ENCODE peak calls at places on chromosomes 5 and 9, in ten cellular contexts. F, Z, H, I, W, X, N, U, V and M are unnamed samples.

GRCh38 chr9:108056805-108057386 is 567.3 kb upstream of the KLF4 start:
- DNase-seq in F (no peak), Z (no peak), H (no peak), I (peak), W (no peak), X (no peak), N (no peak), U (no peak), V (no peak), M (peak)

GRCh38 chr9:96014078-96014477 is 138.6 kb downstream of the ERCC6L2 start:
- DNase-seq in F (no peak), Z (no peak), H (peak), I (no peak), W (no peak), X (no peak), N (no peak), U (no peak), V (no peak), M (no peak)

GRCh38 chr9:32854271-32854670 is 70.9 kb downstream of the TMEM215 start:
- DNase-seq in F (no peak), Z (no peak), H (no peak), I (no peak), W (no peak), X (no peak), N (no peak), U (no peak), V (no peak), M (no peak)

GRCh38 chr5:39178856-39179255 is 40.5 kb downstream of the FYB1 start:
- DNase-seq in F (no peak), Z (no peak), H (no peak), I (no peak), W (no peak), X (no peak), N (no peak), U (no peak), V (no peak), M (no peak)

GRCh38 chr5:96752341-96753016 is 55.3 kb downstream of the ERAP1 start:
- DNase-seq in F (peak), Z (no peak), H (peak), I (peak), W (peak), X (peak), N (no peak), U (no peak), V (peak), M (peak)

GRCh38 chr5:68406767-68407232 is 191.2 kb downstream of the PIK3R1 start:
- DNase-seq in F (peak), Z (peak), H (peak), I (no peak), W (no peak), X (no peak), N (no peak), U (no peak), V (no peak), M (no peak)

GRCh38 chr5:38468978-38469706 is 87.3 kb downstream of the LIFR start:
- DNase-seq in F (no peak), Z (peak), H (no peak), I (no peak), W (no peak), X (no peak), N (peak), U (no peak), V (no peak), M (peak)

GRCh38 chr5:96388186-96388585 is 44.9 kb downstream of the PCSK1 start:
- DNase-seq in F (no peak), Z (no peak), H (no peak), I (peak), W (no peak), X (no peak), N (no peak), U (no peak), V (no peak), M (peak)

GRCh38 chr9:133935328-133936040 is 56.6 kb downstream of the VAV2 start:
- DNase-seq in F (peak), Z (peak), H (no peak), I (peak), W (no peak), X (no peak), N (no peak), U (no peak), V (no peak), M (peak)

GRCh38 chr5:111820072-111820471 is 63.1 kb upstream of the NREP start:
- DNase-seq in F (no peak), Z (no peak), H (no peak), I (no peak), W (no peak), X (no peak), N (no peak), U (no peak), V (no peak), M (peak)

GRCh38 chr5:178074266-178074952 is 38.9 kb upstream of the N4BP3 start:
- DNase-seq in F (no peak), Z (no peak), H (peak), I (no peak), W (no peak), X (peak), N (no peak), U (no peak), V (no peak), M (peak)

GRCh38 chr5:29758986-29759421 is 1434.5 kb upstream of the CDH6 start:
- DNase-seq in F (no peak), Z (no peak), H (no peak), I (no peak), W (no peak), X (peak), N (no peak), U (no peak), V (peak), M (no peak)

GRCh38 chr9:125568616-125569015 is 138.4 kb downstream of the MAPKAP1 start:
- DNase-seq in F (no peak), Z (no peak), H (no peak), I (no peak), W (no peak), X (no peak), N (no peak), U (no peak), V (no peak), M (no peak)

GRCh38 chr5:133882107-133882695 is 86.2 kb downstream of the C5orf15 start:
- DNase-seq in F (no peak), Z (no peak), H (no peak), I (no peak), W (no peak), X (no peak), N (no peak), U (no peak), V (no peak), M (no peak)

GRCh38 chr5:105034335-105034734 is 1471.7 kb upstream of the NUDT12 start:
- DNase-seq in F (no peak), Z (no peak), H (no peak), I (no peak), W (peak), X (no peak), N (no peak), U (no peak), V (no peak), M (peak)

GRCh38 chr5:170393235-170393634 is 4.1 kb upstream of the KCNMB1 start:
- DNase-seq in F (no peak), Z (no peak), H (no peak), I (peak), W (no peak), X (no peak), N (no peak), U (no peak), V (no peak), M (no peak)

GRCh38 chr5:176813587-176814312 is 3.4 kb downstream of the UNC5A start:
- DNase-seq in F (no peak), Z (no peak), H (no peak), I (no peak), W (no peak), X (no peak), N (peak), U (no peak), V (no peak), M (no peak)

GRCh38 chr5:176809544-176810083 is 745 bp upstream of the UNC5A start:
- DNase-seq in F (no peak), Z (no peak), H (no peak), I (no peak), W (no peak), X (peak), N (no peak), U (no peak), V (no peak), M (no peak)

GRCh38 chr5:176812269-176813259 is 2.2 kb downstream of the UNC5A start:
- DNase-seq in F (no peak), Z (no peak), H (no peak), I (peak), W (no peak), X (peak), N (peak), U (no peak), V (peak), M (peak)

GRCh38 chr5:176810687-176811501 is 535 bp downstream of the UNC5A start:
- DNase-seq in F (no peak), Z (no peak), H (no peak), I (no peak), W (no peak), X (no peak), N (peak), U (no peak), V (no peak), M (peak)

DNA sequence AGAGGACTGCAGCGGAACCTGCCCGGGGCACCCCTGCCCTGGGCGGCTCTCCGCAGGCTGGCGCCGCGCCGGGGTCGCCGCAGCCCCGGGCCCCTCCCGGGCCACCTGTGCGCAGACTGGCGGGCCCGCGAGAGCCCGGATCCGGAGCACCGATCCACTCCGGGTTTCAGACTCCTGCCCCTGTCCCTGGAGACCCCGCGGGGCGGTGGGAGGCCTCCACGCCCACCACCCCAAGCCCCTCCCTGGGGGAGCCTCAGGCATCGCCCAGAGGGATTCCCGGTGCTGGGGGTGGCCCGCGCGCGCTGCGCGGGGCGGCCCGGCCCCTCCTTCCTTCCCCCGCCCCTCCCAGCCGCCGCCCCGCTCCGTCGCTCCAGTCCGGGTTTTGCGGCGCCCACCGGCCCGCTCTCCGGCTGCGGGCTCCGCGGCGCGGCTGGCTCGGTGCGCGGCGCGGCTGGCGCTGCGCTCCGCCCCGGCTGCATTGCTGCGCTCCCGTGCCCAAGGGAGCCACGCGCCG is at the start of gene UNC5A:
- DNase-seq in F (peak), Z (no peak), H (peak), I (peak), W (no peak), X (peak), N (peak), U (no peak), V (peak), M (peak)
- H3K4me3 ChIP-seq in F (no peak), Z (no peak), H (no peak), I (peak), W (peak), X (peak), N (peak), U (peak), V (peak), M (peak)

GRCh38 chr9:84669008-84669292 is 579 bp upstream of the NTRK2 start:
- DNase-seq in F (peak), Z (no peak), H (no peak), I (no peak), W (no peak), X (no peak), N (no peak), U (no peak), V (no peak), M (peak)
- H3K4me3 ChIP-seq in F (peak), Z (no peak), H (peak), I (peak), W (no peak), X (no peak), N (peak), U (peak), V (peak), M (no peak)

GRCh38 chr5:139668064-139668880 is 20.1 kb downstream of the CXXC5 start:
- DNase-seq in F (no peak), Z (no peak), H (peak), I (no peak), W (peak), X (no peak), N (peak), U (no peak), V (no peak), M (no peak)

GRCh38 chr5:139666551-139666950 is 18.4 kb downstream of the CXXC5 start:
- DNase-seq in F (no peak), Z (no peak), H (no peak), I (no peak), W (no peak), X (no peak), N (no peak), U (no peak), V (no peak), M (no peak)

GRCh38 chr5:139667730-139668063 is 19.5 kb downstream of the CXXC5 start:
- DNase-seq in F (no peak), Z (no peak), H (no peak), I (peak), W (peak), X (no peak), N (no peak), U (no peak), V (no peak), M (no peak)

GRCh38 chr5:139665626-139666025 is 17.5 kb downstream of the CXXC5 start:
- DNase-seq in F (no peak), Z (no peak), H (no peak), I (no peak), W (no peak), X (no peak), N (no peak), U (no peak), V (no peak), M (no peak)

GRCh38 chr5:139667001-139667729 is 19.0 kb downstream of the CXXC5 start:
- DNase-seq in F (no peak), Z (no peak), H (peak), I (no peak), W (no peak), X (no peak), N (no peak), U (no peak), V (no peak), M (no peak)
- H3K4me3 ChIP-seq in F (no peak), Z (no peak), H (peak), I (no peak), W (no peak), X (no peak), N (no peak), U (no peak), V (no peak), M (no peak)

GRCh38 chr5:142072488-142072887 is 36.1 kb upstream of the NDFIP1 start:
- DNase-seq in F (no peak), Z (no peak), H (no peak), I (no peak), W (no peak), X (no peak), N (no peak), U (no peak), V (no peak), M (no peak)

GRCh38 chr5:142070000-142070399 is 38.6 kb upstream of the NDFIP1 start:
- DNase-seq in F (no peak), Z (no peak), H (no peak), I (no peak), W (no peak), X (no peak), N (no peak), U (no peak), V (no peak), M (no peak)

GRCh38 chr5:142078251-142078650 is 30.3 kb upstream of the NDFIP1 start:
- DNase-seq in F (no peak), Z (no peak), H (no peak), I (no peak), W (no peak), X (no peak), N (no peak), U (no peak), V (no peak), M (no peak)

GRCh38 chr5:142070734-142071133 is 37.8 kb upstream of the NDFIP1 start:
- DNase-seq in F (no peak), Z (no peak), H (no peak), I (no peak), W (no peak), X (no peak), N (no peak), U (no peak), V (no peak), M (no peak)

DNA sequence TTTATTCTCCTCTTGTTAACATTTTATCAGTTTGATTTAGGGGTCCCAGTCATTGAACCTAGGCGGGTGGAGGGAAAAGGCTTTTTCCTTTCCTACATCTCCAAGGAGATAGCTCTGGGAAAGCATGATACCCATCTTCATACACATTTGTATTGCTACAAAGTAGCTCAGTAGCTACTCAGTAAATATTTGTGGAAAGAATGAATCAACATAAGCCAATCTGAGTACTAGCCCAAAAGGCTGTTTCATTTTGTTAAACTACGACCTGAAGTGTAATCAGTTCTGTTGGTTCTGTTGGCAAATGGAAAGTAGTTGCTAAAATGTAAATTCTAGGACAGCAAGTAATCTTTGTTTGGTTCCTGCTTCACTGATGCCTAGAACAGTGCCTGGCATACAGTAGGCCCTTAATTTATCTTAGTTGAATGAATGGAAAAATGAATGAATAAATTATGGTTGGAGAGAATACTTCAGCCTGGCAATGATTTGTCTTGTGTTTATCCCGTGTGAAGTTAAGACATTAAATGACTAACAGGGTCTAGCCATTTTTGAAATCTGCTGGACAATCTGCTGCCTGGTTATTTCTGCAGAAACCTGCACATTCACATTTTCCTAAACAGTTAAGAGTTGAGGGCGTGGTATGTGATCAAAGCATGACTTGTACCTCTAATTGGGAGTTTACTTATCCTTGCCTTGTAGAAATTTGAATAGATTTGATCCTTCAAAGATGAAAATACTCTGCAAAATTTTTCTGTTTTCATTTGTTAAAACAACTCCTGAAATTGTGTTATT is 34.8 kb upstream of the NDFIP1 start:
- DNase-seq in F (no peak), Z (no peak), H (no peak), I (no peak), W (no peak), X (no peak), N (no peak), U (no peak), V (no peak), M (no peak)
- H3K4me3 ChIP-seq in F (no peak), Z (no peak), H (no peak), I (no peak), W (no peak), X (no peak), N (no peak), U (no peak), V (no peak), M (no peak)

DNA sequence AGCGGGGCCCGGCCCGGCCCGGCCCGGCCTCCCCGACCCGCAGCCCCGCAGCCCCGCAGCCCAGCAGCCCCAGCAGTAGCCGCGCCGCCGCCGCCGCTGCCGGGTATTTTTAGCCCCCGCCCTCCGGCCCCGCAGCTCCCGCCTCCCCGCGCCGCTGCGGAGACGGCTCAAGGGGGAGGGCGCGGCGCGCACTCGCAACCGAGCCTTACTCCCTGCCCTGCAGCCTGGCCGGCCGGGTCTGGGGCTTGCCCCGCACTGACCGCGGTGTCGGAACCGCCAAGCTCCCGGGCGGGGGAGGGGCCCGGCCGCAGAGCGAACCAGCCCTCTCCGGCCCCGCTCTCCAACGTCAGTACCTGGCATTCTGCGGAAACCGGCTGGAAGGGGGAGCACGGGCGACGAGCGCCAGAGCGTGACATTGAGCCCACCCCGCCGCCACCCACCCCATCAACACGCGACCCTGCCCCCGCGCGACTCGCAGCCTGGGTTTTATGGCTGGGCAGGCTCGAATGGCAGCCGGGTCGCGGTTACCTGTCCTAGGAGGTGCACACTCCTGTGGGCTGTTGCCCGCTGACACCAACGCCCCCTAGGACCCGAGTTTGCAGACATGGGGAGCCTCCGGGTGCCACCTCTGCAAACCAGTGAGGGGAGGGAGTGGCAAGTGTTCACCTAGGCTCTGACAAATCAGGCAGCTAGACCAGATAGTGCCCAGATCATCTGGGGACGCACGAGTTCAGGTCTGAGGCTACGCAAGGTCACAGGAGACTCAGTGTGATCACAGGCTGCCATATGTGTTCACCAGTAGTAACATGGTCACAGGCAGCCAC is at the start of gene ACSL6:
- DNase-seq in F (peak), Z (peak), H (no peak), I (no peak), W (no peak), X (peak), N (peak), U (no peak), V (no peak), M (no peak)
- H3K4me3 ChIP-seq in F (peak), Z (no peak), H (no peak), I (peak), W (peak), X (no peak), N (peak), U (peak), V (peak), M (peak)

GRCh38 chr9:100428871-100429654 is 2.1 kb downstream of the MSANTD3 start:
- DNase-seq in F (no peak), Z (no peak), H (peak), I (peak), W (no peak), X (peak), N (no peak), U (peak), V (no peak), M (peak)
- H3K4me3 ChIP-seq in F (no peak), Z (no peak), H (no peak), I (peak), W (no peak), X (no peak), N (no peak), U (peak), V (peak), M (peak)

GRCh38 chr5:14436801-14437542 is 144.6 kb upstream of the OTULINL start:
- DNase-seq in F (no peak), Z (no peak), H (no peak), I (no peak), W (no peak), X (no peak), N (no peak), U (no peak), V (no peak), M (no peak)

GRCh38 chr5:14438195-14438606 is 143.4 kb upstream of the OTULINL start:
- DNase-seq in F (no peak), Z (no peak), H (peak), I (no peak), W (no peak), X (no peak), N (no peak), U (no peak), V (no peak), M (no peak)

GRCh38 chr5:14439087-14439841 is 142.3 kb upstream of the OTULINL start:
- DNase-seq in F (no peak), Z (no peak), H (no peak), I (no peak), W (no peak), X (no peak), N (no peak), U (no peak), V (no peak), M (peak)

GRCh38 chr5:14440598-14441401 is 140.8 kb upstream of the OTULINL start:
- DNase-seq in F (peak), Z (no peak), H (no peak), I (peak), W (peak), X (no peak), N (no peak), U (peak), V (peak), M (peak)

GRCh38 chr5:14440223-14440597 is 141.4 kb upstream of the OTULINL start:
- DNase-seq in F (no peak), Z (no peak), H (no peak), I (no peak), W (no peak), X (no peak), N (no peak), U (no peak), V (no peak), M (no peak)
- H3K4me3 ChIP-seq in F (no peak), Z (no peak), H (no peak), I (peak), W (peak), X (no peak), N (no peak), U (peak), V (peak), M (peak)

DNA sequence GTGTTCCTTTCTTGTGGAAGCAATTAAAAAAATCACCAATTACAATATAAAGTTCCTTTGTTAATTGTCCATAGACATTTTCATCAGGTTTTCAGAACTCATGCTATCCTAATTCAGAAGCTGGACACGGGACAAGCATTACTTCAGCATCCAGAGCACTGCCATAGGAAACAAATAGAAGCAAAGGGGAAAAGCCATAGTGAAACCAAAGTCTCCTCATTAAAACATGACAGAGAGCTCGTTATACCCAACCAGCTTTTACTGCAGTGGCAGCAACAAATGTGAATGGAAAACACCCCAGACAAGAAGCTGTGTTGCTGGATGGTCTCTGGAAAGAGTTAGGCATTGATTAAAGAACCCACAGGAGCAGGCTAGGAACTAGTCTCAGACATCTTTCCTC is 162.7 kb upstream of the ADAMTS16 start:
- DNase-seq in F (no peak), Z (no peak), H (no peak), I (no peak), W (no peak), X (no peak), N (no peak), U (no peak), V (no peak), M (no peak)
- H3K4me3 ChIP-seq in F (no peak), Z (no peak), H (no peak), I (no peak), W (no peak), X (no peak), N (no peak), U (no peak), V (no peak), M (no peak)